ENCODE peak calls at places on chromosomes 6 and 20, in nine cellular contexts. N is ovary, J is upper lobe of right lung, Q is fibroblast of mammary gland, L is adrenal gland, H is AG09309, R is uterus, T is astrocyte of the spinal cord, G is GM23338. S is an unnamed sample.

GRCh38 chr6:117602899-117603588 is 733 bp upstream of the GOPC start:
- DNase-seq in L (no peak), G (peak; percentile 3), Q (no peak), H (no peak), N (no peak), J (no peak), T (no peak), R (no peak), S (no peak)

GRCh38 chr6:125549202-125549884 is 200.1 kb upstream of the HEY2 start:
- DNase-seq in R (no peak), T (no peak), N (no peak), Q (no peak), L (no peak), H (no peak), J (no peak), G (no peak), S (no peak)

GRCh38 chr20:60935971-60936370 is 316.1 kb upstream of the CDH4 start:
- DNase-seq in N (no peak), H (no peak), J (no peak), Q (no peak), T (no peak), L (no peak), R (no peak), G (peak; percentile 4), S (no peak)

GRCh38 chr6:17001188-17001587 is 100.7 kb upstream of the STMND1 start:
- DNase-seq in G (no peak), L (no peak), J (no peak), Q (no peak), T (no peak), R (no peak), N (no peak), H (no peak), S (no peak)

GRCh38 chr20:41171736-41172295 is 34.5 kb downstream of the PLCG1 start:
- DNase-seq in R (peak; percentile 14), Q (no peak), G (no peak), T (no peak), H (no peak), J (peak; percentile 42), N (no peak), L (peak; percentile 50), S (no peak)

GRCh38 chr20:36085686-36086267 is 68.8 kb upstream of the EPB41L1 start:
- DNase-seq in N (no peak), Q (peak; percentile 70), L (no peak), R (no peak), H (no peak), T (peak; percentile 61), J (peak; percentile 77), G (no peak), S (peak; percentile 79)

GRCh38 chr6:32816746-32817204 is at the start of gene HLA-DOB:
- DNase-seq in N (no peak), Q (peak; percentile 38), G (peak; percentile 52), J (no peak), R (no peak), L (no peak), H (no peak), T (no peak), S (peak; percentile 91)

GRCh38 chr20:53342429-53342828 is 251.2 kb downstream of the ZNF217 start:
- DNase-seq in T (no peak), J (no peak), G (no peak), H (no peak), N (no peak), Q (no peak), L (no peak), R (no peak), S (no peak)

GRCh38 chr20:33660685-33661058 is 1.5 kb upstream of the C20orf144 start:
- DNase-seq in L (peak; percentile 50), H (no peak), N (no peak), T (no peak), R (no peak), G (no peak), Q (no peak), J (no peak), S (no peak)

GRCh38 chr20:35561268-35561667 is 19.4 kb downstream of the ERGIC3 start:
- DNase-seq in R (no peak), G (peak; percentile 78), J (peak; percentile 66), L (peak; percentile 69), H (peak; percentile 1), T (peak; percentile 49), N (no peak), Q (peak; percentile 34), S (peak; percentile 33)

GRCh38 chr6:89058627-89059026 is 21.9 kb upstream of the PNRC1 start:
- DNase-seq in H (no peak), L (no peak), N (no peak), J (no peak), G (no peak), R (no peak), Q (no peak), T (no peak), S (no peak)

GRCh38 chr6:142871910-142872331 is 73.1 kb downstream of the HIVEP2 start:
- DNase-seq in T (peak; percentile 96), H (peak; percentile 81), J (no peak), G (no peak), Q (peak; percentile 96), R (no peak), N (no peak), L (peak; percentile 64), S (peak; percentile 87)

GRCh38 chr6:23111984-23112383 is 542.6 kb downstream of the HDGFL1 start:
- DNase-seq in Q (peak; percentile 30), G (no peak), J (no peak), T (peak; percentile 36), N (no peak), H (peak; percentile 48), R (no peak), L (no peak), S (no peak)

GRCh38 chr6:167678102-167679101 is 148.3 kb upstream of the AFDN start:
- DNase-seq in L (no peak), R (no peak), N (peak; percentile 46), T (peak; percentile 8), H (no peak), G (peak; percentile 81), Q (no peak), J (peak; percentile 66), S (no peak)
- H3K4me3 ChIP-seq in L (no peak overlapping the region), R (peak overlapping the region; percentile 21), N (peak overlapping the region; percentile 29), T (peak overlapping the region; percentile 4), H (no peak overlapping the region), G (peak overlapping the region; percentile 79), Q (no peak overlapping the region), J (peak overlapping the region; percentile 25), S (no peak overlapping the region)

DNA sequence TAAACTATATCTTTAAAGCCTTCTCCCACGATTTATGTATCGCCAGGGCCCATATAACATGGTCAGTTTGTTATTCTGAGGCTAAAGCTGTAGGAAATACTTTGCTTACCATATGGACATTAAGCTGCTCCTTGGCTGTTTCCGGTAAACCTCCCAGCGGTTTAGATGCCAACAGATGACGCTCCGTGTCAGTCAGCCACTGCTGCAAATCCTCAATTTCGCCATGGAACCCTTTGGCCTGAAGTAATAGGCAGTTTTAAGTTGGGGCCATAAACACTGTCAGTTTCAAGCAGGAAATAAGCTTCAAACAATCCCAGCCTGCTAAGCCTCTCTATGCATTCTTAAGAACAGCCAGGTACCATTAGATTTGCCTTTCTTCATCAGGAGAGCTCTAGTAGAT is 145.4 kb downstream of the DST start:
- DNase-seq in Q (no peak), H (no peak), J (no peak), L (no peak), G (no peak), N (no peak), R (peak; percentile 70), T (no peak), S (no peak)
- TF ChIP-seq CTCF in Q (no peak), H (no peak), J (no peak), L (no peak), G (no peak), N (no peak), R (no peak), T (no peak), S (no peak)

DNA sequence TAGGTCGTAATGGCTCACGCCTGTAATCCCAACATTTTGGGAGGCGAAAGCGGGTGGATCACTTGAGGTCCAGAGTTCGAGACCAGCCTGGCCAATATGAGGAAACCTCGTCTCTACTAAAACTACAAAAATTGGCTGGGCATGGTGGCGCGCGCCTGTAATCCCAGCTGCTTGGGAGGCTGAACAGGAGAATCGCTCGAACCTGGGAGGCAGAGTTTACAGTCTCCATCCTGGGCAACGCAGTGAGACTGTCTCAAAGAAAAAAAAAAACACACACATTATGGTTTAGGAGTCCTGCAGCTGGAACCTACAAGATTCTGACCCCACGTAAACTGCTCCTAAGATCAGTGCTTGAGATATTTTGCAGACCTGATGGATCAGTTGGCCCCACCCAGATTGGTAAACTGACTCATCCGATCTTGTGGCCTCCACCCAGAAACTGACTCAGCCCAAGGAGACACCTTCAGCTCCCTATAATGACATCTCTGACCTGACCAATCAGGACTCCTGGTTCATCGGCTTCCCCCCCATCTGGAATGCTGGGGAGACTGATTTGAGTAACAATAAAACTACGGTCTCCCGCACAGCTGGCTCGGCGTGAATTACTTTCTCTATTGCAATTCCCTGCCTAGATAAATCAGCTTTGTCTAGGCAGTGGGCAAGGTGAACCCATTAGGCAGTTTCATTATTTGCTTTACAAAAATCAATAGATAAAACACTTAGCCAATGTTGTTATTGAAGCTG is 96.2 kb upstream of the BTN3A2 start:
- DNase-seq in T (peak; percentile 51), L (no peak), H (no peak), G (peak; percentile 96), Q (peak; percentile 70), N (no peak), R (no peak), J (no peak), S (peak; percentile 86)
- H3K4me3 ChIP-seq in T (no peak overlapping the region), L (no peak overlapping the region), H (no peak overlapping the region), G (peak overlapping the region; percentile 76), Q (no peak overlapping the region), N (no peak overlapping the region), R (no peak overlapping the region), J (no peak overlapping the region), S (no peak overlapping the region)

GRCh38 chr6:162178666-162179065 is 548.9 kb downstream of the PRKN start:
- DNase-seq in N (no peak), L (no peak), J (no peak), R (no peak), H (no peak), T (no peak), Q (no peak), G (no peak), S (no peak)

GRCh38 chr6:162179196-162179951 is 548.2 kb downstream of the PRKN start:
- DNase-seq in L (no peak), G (no peak), Q (no peak), R (no peak), N (no peak), H (no peak), T (no peak), J (no peak), S (no peak)

GRCh38 chr6:162178266-162178665 is 549.3 kb downstream of the PRKN start:
- DNase-seq in T (no peak), R (no peak), H (no peak), G (no peak), L (no peak), Q (no peak), J (no peak), N (no peak), S (no peak)

GRCh38 chr6:162181741-162182401 is 545.7 kb downstream of the PRKN start:
- DNase-seq in H (no peak), T (peak; percentile 49), J (no peak), Q (peak; percentile 58), G (no peak), R (no peak), N (no peak), L (no peak), S (peak; percentile 1)

DNA sequence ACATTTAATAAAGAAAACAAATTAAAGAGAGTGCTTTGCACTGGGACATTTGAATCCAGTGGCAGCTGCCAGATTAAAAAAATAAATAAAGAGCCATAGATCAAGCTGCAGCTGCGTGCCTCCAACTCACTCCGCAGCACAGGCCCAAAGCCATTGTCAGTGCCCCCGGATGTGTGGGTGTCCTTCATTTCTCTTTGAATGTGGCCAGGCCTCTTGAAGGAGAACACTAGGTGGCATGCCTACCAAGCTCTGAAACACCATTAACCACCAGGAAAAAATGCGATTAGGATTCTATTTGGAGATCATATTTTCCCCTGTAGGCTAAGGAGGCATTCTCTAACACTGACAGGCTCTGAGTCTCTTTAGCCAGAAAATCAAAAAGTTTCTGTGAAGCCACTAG is 549.8 kb downstream of the PRKN start:
- DNase-seq in N (no peak), H (no peak), L (peak; percentile 62), G (peak; percentile 51), T (peak; percentile 41), Q (peak; percentile 49), J (no peak), R (no peak), S (no peak)
- TF ChIP-seq CTCF in N (no peak), H (no peak), L (peak; percentile 35), G (peak; percentile 55), T (peak; percentile 46), Q (peak; percentile 49), J (peak; percentile 29), R (no peak), S (no peak)